ENCODE peak calls at places on chromosomes 6 and 20, in four cellular contexts. Z is HCT116; F is activated naive CD4-positive, alpha-beta T cell treated with anti-CD3 and anti-CD28 coated beads, Interleukin-2, amount 50 U/mL, for 16 hours; B is retinal pigment epithelial cell. X is an unnamed sample.
A peak's percentile ranks its signal among the peaks of the same experiment; 100 is the strongest.

GRCh38 chr6:86459978-86460377 is 477.4 kb upstream of the HTR1E start:
- DNase-seq in F (no peak), B (no peak), Z (no peak), X (no peak)

GRCh38 chr20:32474967-32475819 is 109.9 kb downstream of the NOL4L start:
- DNase-seq in F (no peak), B (peak; percentile 95), Z (no peak), X (no peak)

GRCh38 chr20:35698298-35699126 is 640 bp downstream of the NFS1 start:
- DNase-seq in Z (no peak), F (no peak), B (no peak), X (no peak)

GRCh38 chr6:38567436-38567835 is 72.3 kb downstream of the BTBD9 start:
- DNase-seq in B (peak; percentile 25), F (no peak), Z (peak; percentile 21), X (no peak)

GRCh38 chr6:16799279-16800193 is 38.3 kb upstream of the ATXN1 start:
- DNase-seq in B (no peak), Z (no peak), F (no peak), X (no peak)

GRCh38 chr6:69796081-69796626 is 656 bp downstream of the LMBRD1 start:
- DNase-seq in Z (peak; percentile 63), B (no peak), F (peak; percentile 30), X (peak; percentile 35)

GRCh38 chr6:9516207-9516606 is 898.7 kb downstream of the TFAP2A start:
- DNase-seq in Z (peak; percentile 57), B (no peak), F (no peak), X (no peak)

GRCh38 chr6:24840187-24840586 is 41.5 kb upstream of the ARMH2 start:
- DNase-seq in Z (no peak), B (no peak), F (no peak), X (no peak)

GRCh38 chr6:136103763-136104311 is 146.3 kb downstream of the MTFR2 start:
- DNase-seq in B (no peak), Z (no peak), F (no peak), X (no peak)

GRCh38 chr6:90712165-90712564 is 125.3 kb upstream of the MAP3K7 start:
- DNase-seq in B (no peak), Z (no peak), F (no peak), X (no peak)

GRCh38 chr6:37850728-37851285 is 31.3 kb downstream of the ZFAND3 start:
- DNase-seq in F (no peak), B (no peak), Z (no peak), X (no peak)

GRCh38 chr20:44695295-44696230 is 19.6 kb upstream of the CCN5 start:
- DNase-seq in B (no peak), F (no peak), Z (no peak), X (no peak)

GRCh38 chr6:43669922-43670622 is 17.5 kb downstream of the MRPS18A start:
- DNase-seq in B (no peak), F (no peak), Z (no peak), X (no peak)

GRCh38 chr6:28648035-28648877 is 122.6 kb downstream of the GPX5 start:
- DNase-seq in Z (peak; percentile 75), B (peak; percentile 34), F (peak; percentile 57), X (no peak)

GRCh38 chr6:4313044-4313686 is 177.8 kb upstream of the ECI2 start:
- DNase-seq in B (peak; percentile 89), Z (peak; percentile 49), F (no peak), X (no peak)

GRCh38 chr20:4483961-4484360 is 237.7 kb upstream of the PRND start:
- DNase-seq in Z (no peak), B (no peak), F (no peak), X (no peak)

GRCh38 chr20:37581246-37581645 is 53.6 kb upstream of the BLCAP start:
- DNase-seq in Z (no peak), B (no peak), F (no peak), X (no peak)

GRCh38 chr6:2952557-2953095 is 18.7 kb downstream of the SERPINB6 start:
- DNase-seq in B (peak; percentile 74), Z (peak; percentile 91), F (peak; percentile 66), X (peak; percentile 37)

GRCh38 chr20:20831794-20832193 is 119.3 kb upstream of the RALGAPA2 start:
- DNase-seq in B (no peak), F (no peak), Z (no peak), X (no peak)

GRCh38 chr6:19413323-19413722 is 423.8 kb upstream of the ID4 start:
- DNase-seq in Z (peak; percentile 40), B (peak; percentile 59), F (no peak), X (no peak)

GRCh38 chr6:87092435-87092834 is 2.5 kb downstream of the CGA start:
- DNase-seq in Z (no peak), F (no peak), B (no peak), X (no peak)

GRCh38 chr6:82006027-82006738 is 241.4 kb downstream of the IBTK start:
- DNase-seq in Z (no peak), F (no peak), B (no peak), X (no peak)

GRCh38 chr6:47655719-47656595 is 42.4 kb upstream of the ADGRF4 start:
- DNase-seq in B (peak; percentile 63), Z (peak; percentile 62), F (peak; percentile 13), X (no peak)

GRCh38 chr20:38152175-38153010 is 12.7 kb downstream of the TGM2 start:
- DNase-seq in Z (no peak), B (no peak), F (no peak), X (no peak)

GRCh38 chr6:131792091-131792496 is 15.7 kb upstream of the ENPP1 start:
- DNase-seq in B (no peak), Z (no peak), F (no peak), X (no peak)

GRCh38 chr6:155264704-155265320 is 999 bp downstream of the CLDN20 start:
- DNase-seq in F (no peak), B (no peak), Z (no peak), X (no peak)

GRCh38 chr6:69416739-69417138 is 380.1 kb downstream of the LMBRD1 start:
- DNase-seq in F (no peak), Z (no peak), B (peak; percentile 82), X (no peak)

GRCh38 chr20:45911486-45912343 is at the start of gene PLTP:
- DNase-seq in F (no peak), B (no peak), Z (no peak), X (peak; percentile 16)

GRCh38 chr6:90478278-90478677 is 108.6 kb downstream of the MAP3K7 start:
- DNase-seq in F (peak; percentile 29), B (no peak), Z (no peak), X (no peak)

GRCh38 chr6:143941852-143942627 is 66.0 kb downstream of the PLAGL1 start:
- DNase-seq in F (peak; percentile 60), Z (peak; percentile 51), B (no peak), X (peak; percentile 27)

GRCh38 chr20:55561259-55561658 is 444.1 kb downstream of the CBLN4 start:
- DNase-seq in B (no peak), Z (no peak), F (no peak), X (no peak)

GRCh38 chr6:53635322-53635721 is 30.2 kb downstream of the KLHL31 start:
- DNase-seq in Z (no peak), B (no peak), F (no peak), X (no peak)

GRCh38 chr6:158293122-158293521 is 19.1 kb upstream of the TULP4 start:
- DNase-seq in Z (no peak), B (no peak), F (no peak), X (no peak)